ENCODE peak calls at places on chromosomes 3 and 15, in six cellular contexts. K, D, R, N, B and S are unnamed samples.

GRCh38 chr3:121943434-121943833 is 49.2 kb downstream of the SLC15A2 start:
- DNase-seq in N (peak), D (no peak), K (no peak), B (no peak), R (no peak), S (no peak)

GRCh38 chr3:150253622-150254021 is 154.5 kb upstream of the TSC22D2 start:
- DNase-seq in K (no peak), B (no peak), D (peak), N (peak), R (peak), S (peak)

GRCh38 chr3:82030932-82031331 is 269.5 kb upstream of the GBE1 start:
- DNase-seq in N (no peak), R (no peak), D (no peak), B (no peak), K (no peak), S (no peak)

GRCh38 chr3:69806735-69807438 is 67.6 kb downstream of the MITF start:
- DNase-seq in N (no peak), R (peak), K (no peak), D (no peak), B (no peak), S (no peak)

GRCh38 chr3:50885491-50885890 is 210.8 kb downstream of the DOCK3 start:
- DNase-seq in N (peak), B (no peak), D (peak), K (no peak), R (no peak), S (peak)

GRCh38 chr15:87873501-87873900 is 383.0 kb downstream of the NTRK3 start:
- DNase-seq in N (no peak), R (no peak), B (no peak), K (no peak), D (no peak), S (no peak)

GRCh38 chr3:142215111-142215510 is 10.3 kb downstream of the GK5 start:
- DNase-seq in R (peak), D (no peak), K (no peak), N (no peak), B (no peak), S (no peak)

GRCh38 chr3:110814170-110815007 is 257.2 kb upstream of the NECTIN3 start:
- DNase-seq in R (peak), D (no peak), K (no peak), N (no peak), B (peak), S (peak)

GRCh38 chr3:120418866-120419490 is 31.8 kb downstream of the FSTL1 start:
- DNase-seq in B (no peak), K (peak), D (peak), R (peak), N (peak), S (peak)

GRCh38 chr3:180265551-180265950 is 228.8 kb upstream of the PEX5L start:
- DNase-seq in B (no peak), K (no peak), D (no peak), R (no peak), N (no peak), S (no peak)

GRCh38 chr3:8712045-8712870 is 21.3 kb upstream of the CAV3 start:
- DNase-seq in B (no peak), D (peak), K (no peak), N (no peak), R (no peak), S (peak)

GRCh38 chr3:49841126-49841525 is 15.2 kb downstream of the TRAIP start:
- DNase-seq in K (no peak), B (no peak), N (no peak), R (peak), D (peak), S (peak)

GRCh38 chr15:49435201-49435600 is 12.2 kb downstream of the FGF7 start:
- DNase-seq in K (no peak), N (no peak), D (no peak), B (no peak), R (no peak), S (no peak)

GRCh38 chr15:76844096-76844495 is 61.0 kb downstream of the SCAPER start:
- DNase-seq in R (no peak), K (no peak), B (no peak), D (no peak), N (no peak), S (no peak)

GRCh38 chr15:40984963-40985362 is 31.7 kb downstream of the CHAC1 start:
- DNase-seq in D (no peak), N (no peak), B (no peak), K (no peak), R (no peak), S (no peak)

GRCh38 chr15:40985541-40986330 is 32.5 kb downstream of the CHAC1 start:
- DNase-seq in D (no peak), N (no peak), R (no peak), K (no peak), B (no peak), S (no peak)

GRCh38 chr15:40981186-40981585 is 27.9 kb downstream of the CHAC1 start:
- DNase-seq in B (no peak), K (no peak), D (no peak), N (no peak), R (peak), S (no peak)

GRCh38 chr15:40984406-40984805 is 31.1 kb downstream of the CHAC1 start:
- DNase-seq in B (no peak), R (no peak), K (no peak), D (no peak), N (no peak), S (no peak)

DNA sequence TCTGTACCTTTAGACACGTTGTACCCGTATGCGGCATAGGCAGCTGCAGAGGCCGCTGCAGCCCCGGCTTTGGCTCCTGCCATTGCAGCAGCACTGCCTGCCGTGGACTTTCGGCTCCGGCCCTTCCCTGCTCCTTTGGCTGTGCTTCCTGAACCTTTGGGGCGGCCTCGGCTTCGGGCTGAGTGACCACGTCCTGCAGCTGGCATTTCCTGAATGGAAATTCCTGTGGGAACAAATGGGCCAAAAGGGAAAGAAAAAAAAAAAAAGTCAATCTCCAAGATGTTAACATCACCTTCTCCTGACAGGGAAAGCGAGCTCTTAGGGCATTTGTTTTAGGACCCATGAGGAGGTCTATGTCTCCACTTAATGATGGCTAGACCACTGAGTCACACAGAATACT is 29.6 kb downstream of the CHAC1 start:
- DNase-seq in D (no peak), B (no peak), N (no peak), K (no peak), R (peak), S (no peak)
- H3K4me3 ChIP-seq in D (no peak), B (no peak), N (no peak), K (no peak), R (no peak), S (no peak)

DNA sequence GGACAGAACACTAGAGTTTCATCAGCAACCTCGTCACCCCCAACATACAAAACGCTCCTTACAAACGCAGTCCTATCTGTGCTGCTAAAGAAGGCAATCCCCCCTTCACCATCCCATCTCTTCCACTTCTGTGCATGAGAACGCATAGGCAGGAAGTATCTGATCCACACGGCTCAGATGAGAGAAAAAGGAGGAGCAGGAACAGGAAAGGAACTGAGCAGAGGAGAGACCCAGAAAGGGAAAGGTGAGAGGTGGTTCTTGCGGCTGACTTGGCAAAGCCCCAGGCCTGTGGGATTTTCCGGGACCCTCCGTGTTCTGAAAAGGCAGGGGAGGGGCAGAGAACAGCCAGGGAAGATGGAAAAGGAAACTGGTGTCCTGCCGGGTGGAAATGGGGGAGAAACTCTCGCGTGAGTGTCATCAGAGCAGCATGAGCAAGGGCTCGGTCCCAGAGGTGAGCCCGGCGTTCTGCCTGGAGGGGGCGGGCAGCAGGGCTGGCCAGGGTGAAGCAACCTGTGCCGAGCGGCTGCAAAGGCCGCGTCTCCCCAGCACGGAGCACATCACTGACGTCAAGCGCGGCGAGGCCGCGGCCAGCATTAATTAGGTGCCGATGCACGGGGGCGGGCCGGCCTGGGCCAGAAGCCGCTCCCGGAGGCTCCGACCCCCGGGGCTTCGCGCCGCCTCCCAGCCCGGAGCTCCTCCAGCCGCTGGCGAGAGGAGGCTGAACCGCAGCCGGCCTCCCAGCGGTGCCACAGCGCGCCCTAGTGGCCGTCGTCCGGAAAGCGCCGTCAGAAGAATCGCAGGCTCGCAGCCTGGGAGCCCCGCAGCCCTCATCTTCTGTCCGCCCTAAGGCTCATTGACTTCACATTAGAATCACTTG is 35.8 kb downstream of the CPN2 start:
- DNase-seq in R (peak), D (peak), N (peak), K (peak), B (peak), S (peak)
- TF ChIP-seq POLR2A in R (no peak), D (no peak), N (no peak), K (no peak), B (no peak), S (no peak)

DNA sequence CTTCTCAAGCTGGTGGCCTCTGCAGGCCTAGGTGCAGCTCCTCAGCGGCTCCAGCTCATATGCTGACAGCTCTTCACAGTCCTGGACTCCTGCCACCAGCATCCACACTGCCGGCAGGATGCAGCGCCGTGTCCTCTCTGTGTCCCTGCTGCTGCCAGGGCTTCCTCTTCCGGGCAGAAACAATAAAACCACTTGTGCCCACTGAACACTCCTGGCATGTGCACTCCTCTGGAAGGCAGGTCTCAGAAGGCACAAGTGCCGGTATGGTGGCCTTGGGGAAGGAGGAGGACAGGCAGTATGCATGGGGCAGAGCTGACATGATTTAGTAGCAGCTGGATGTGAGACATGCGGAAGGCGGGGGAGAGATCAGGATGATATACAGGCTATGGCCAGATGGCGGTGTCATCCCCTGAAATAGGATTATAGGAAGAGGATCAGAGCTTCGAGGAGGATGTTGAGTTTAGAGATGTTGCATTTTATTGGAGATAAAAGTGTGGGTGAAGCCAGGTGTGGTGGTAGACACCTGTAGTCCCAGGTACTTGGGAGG is 7.5 kb upstream of the MAN2A2 start:
- DNase-seq in N (no peak), K (no peak), R (no peak), D (peak), B (no peak), S (peak)
- TF ChIP-seq MYC in N (no peak), K (no peak), R (no peak), D (no peak), B (no peak), S (no peak)

DNA sequence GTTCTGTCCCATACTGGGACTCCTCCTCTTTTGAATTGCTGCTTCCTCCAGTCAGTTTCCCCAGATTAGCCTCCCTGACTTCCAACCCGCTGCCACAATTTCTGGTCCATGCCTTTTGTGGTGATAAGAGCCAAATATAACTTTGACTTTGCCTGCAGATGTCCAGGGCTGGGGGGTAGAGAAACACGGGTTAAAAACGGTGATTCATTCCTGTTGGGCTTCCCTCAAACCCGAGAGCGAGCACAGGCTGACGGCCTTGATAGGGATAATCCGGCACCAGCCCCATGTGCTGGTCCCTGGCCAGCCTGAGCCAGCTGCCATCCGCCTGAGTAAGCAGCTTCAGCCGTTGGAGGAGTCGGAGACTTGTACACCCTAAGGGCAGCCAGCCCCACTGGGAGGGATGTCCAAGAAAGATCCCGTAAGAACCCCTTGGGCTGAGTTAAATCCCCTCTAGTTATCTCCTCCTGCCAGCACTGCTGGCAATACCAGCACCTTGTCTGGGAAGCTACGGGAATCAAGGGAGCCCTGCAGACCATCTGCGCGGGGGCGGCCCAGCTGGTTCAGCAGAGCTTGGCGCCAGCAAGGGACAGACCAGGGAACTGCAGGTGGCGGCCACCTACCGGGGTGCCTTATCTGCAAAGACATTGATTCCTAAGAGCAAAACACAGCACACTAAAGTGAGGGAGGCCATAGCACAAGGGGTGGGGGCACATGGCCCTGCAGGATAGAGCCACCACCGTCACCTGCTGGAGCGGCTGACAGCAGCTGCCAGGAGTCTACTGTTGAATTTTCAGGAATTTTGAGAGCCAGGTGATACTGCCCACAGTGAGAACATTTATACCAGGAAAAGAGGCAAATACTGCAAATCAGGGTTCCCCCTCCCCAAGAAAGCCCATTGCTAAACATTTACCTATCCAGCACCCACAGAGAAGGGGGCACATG is 18.1 kb downstream of the CSPG4 start:
- DNase-seq in K (peak), D (peak), N (peak), R (peak), B (no peak), S (peak)
- H3K4me3 ChIP-seq in K (no peak), D (no peak), N (no peak), R (no peak), B (no peak), S (no peak)

DNA sequence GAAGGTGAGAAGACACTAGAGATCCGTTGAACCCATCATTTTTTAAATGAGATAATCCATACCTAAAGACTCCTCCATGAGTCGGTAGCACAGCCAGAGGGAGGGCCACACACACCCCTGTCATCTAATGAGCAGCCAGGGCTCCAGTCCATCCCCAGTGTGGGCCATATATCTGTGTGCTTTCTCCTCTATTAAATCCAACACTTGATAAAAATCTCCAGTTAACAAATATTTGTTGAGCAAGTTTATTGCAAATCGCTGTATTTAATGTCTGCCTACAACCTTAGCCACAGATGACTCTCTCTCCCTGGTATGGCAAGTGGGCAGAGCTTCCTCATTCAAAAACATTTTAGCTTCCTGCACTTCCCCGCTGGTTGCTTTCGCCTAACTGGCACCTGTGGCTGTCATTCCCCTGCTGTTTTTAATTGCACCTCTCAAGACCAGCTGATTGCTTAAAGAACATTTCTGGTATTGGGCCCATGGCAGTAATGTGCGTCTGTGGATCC is 82.8 kb downstream of the SMAD3 start:
- DNase-seq in K (no peak), D (no peak), R (peak), B (no peak), N (peak), S (peak)
- TF ChIP-seq POLR2A in K (no peak), D (no peak), R (no peak), B (no peak), N (no peak), S (no peak)

DNA sequence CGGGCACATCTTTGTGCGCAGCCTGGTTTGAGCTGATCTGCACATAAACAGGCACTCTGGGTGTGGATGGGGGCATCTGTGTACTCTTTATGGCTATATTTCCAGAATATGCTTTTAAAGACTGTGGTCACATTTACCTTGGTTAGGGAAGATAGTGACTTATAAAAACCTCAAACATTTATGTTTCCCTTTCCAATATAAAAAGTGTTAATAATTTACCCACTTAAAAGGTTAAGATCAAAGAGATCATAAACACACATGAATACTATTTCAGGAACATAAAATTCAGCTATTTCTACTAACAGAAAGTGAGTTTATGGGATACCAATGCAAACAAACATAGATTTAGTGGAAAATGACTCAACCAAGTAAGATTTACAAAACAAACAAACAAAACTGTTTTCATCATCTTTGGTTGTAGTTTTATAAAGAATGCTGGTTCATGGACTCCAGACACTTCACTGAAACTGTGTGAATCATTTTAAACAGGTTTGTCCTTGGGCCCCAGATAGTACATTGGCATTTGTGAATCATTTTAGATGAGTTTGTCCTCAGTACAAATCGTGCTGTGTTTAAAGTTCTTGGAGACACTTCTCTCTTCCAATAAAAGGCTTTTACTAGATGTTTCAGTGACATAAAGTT is 253.5 kb upstream of the CTDSPL start:
- DNase-seq in K (peak), B (no peak), R (no peak), N (peak), D (no peak), S (no peak)
- TF ChIP-seq MYC in K (no peak), B (no peak), R (no peak), N (no peak), D (no peak), S (no peak)

DNA sequence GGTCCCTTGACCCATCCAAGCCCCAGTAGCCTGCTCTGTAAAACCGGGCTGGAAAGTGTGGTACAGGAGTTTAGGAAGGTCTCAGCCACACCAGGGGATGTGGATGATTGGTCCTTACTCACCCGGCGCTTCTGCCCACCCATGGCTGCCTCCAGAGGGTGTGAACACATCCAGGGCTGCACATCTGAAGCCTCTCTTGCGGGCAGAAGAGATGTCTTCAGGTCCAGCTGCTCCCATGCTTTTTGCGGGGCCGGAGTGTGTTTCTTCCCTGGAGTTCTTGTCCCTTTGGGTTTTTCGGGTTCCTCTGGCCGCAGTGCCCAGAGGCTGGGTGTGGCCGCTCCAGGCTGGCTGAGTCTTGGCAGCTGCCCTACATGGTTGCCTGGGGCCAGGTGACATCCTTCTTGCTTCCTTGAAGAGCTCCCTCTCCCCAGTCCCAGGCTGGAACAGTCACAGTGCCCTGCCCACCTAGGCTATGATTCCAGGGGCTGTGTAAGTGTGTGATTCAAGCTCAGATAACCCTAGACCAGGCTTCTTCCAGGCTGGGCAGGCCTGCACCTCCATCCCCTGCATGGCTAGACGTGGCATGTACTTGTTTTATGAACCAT is 33.9 kb downstream of the HDAC11 start:
- DNase-seq in K (no peak), B (no peak), D (no peak), R (no peak), N (no peak), S (no peak)
- H3K4me3 ChIP-seq in K (no peak), B (no peak), D (no peak), R (no peak), N (no peak), S (no peak)